ENCODE peak calls at places on chromosomes 6 and 20, in four cellular contexts. X, V, L and S are unnamed samples.

GRCh38 chr6:36998723-36999466 is 6.6 kb upstream of the FGD2 start:
- DNase-seq in L (no peak), V (no peak), X (no peak), S (no peak)

GRCh38 chr6:10850728-10851127 is 12.4 kb upstream of the MAK start:
- DNase-seq in L (no peak), X (no peak), V (no peak), S (no peak)

GRCh38 chr20:50337521-50338466 is 147.2 kb downstream of the CEBPB start:
- DNase-seq in V (no peak), X (no peak), L (no peak), S (no peak)

GRCh38 chr6:150395388-150396009 is 26.7 kb downstream of the IYD start:
- DNase-seq in X (peak; percentile 50), L (no peak), V (peak; percentile 82), S (peak; percentile 17)

GRCh38 chr20:17843246-17844132 is 125.1 kb downstream of the SNX5 start:
- DNase-seq in X (peak; percentile 56), V (no peak), L (peak; percentile 54), S (no peak)

GRCh38 chr6:102114402-102114801 is 720.9 kb downstream of the GRIK2 start:
- DNase-seq in L (no peak), V (peak; percentile 45), X (no peak), S (no peak)

GRCh38 chr6:56891754-56892153 is 63.2 kb upstream of the BEND6 start:
- DNase-seq in X (no peak), L (no peak), V (no peak), S (no peak)

GRCh38 chr6:7261030-7261841 is 51.8 kb downstream of the SSR1 start:
- DNase-seq in L (peak; percentile 85), X (peak; percentile 92), V (peak; percentile 94), S (no peak)

GRCh38 chr6:50270427-50270826 is 220.7 kb upstream of the DEFB112 start:
- DNase-seq in X (no peak), V (no peak), L (no peak), S (no peak)

GRCh38 chr6:106772270-106773142 is 143.1 kb downstream of the QRSL1 start:
- DNase-seq in X (no peak), V (no peak), L (no peak), S (no peak)

GRCh38 chr6:34544776-34545471 is 11.2 kb downstream of the SPDEF start:
- DNase-seq in X (no peak), L (no peak), V (no peak), S (no peak)

GRCh38 chr6:39330476-39330875 is 8.0 kb upstream of the KCNK16 start:
- DNase-seq in V (no peak), X (no peak), L (peak; percentile 48), S (no peak)

GRCh38 chr20:49262444-49262843 is 15.4 kb downstream of the ZNFX1 start:
- DNase-seq in X (no peak), L (no peak), V (no peak), S (no peak)

GRCh38 chr6:165456327-165456726 is 146.9 kb upstream of the C6orf118 start:
- DNase-seq in V (no peak), X (no peak), L (no peak), S (no peak)

GRCh38 chr6:87791982-87792381 is 89.9 kb upstream of the AKIRIN2 start:
- DNase-seq in V (no peak), X (no peak), L (no peak), S (no peak)

GRCh38 chr20:52754366-52754765 is 217.8 kb upstream of the TSHZ2 start:
- DNase-seq in V (no peak), L (no peak), X (no peak), S (no peak)

GRCh38 chr20:59560588-59561227 is 43.6 kb upstream of the PHACTR3 start:
- DNase-seq in L (no peak), X (no peak), V (no peak), S (no peak)

GRCh38 chr6:33761922-33762629 is 15.4 kb upstream of the IP6K3 start:
- DNase-seq in X (peak; percentile 59), L (peak; percentile 87), V (peak; percentile 82), S (peak; percentile 14)

GRCh38 chr6:1630212-1630770 is 20.6 kb downstream of the FOXC1 start:
- DNase-seq in X (no peak), L (no peak), V (no peak), S (no peak)

GRCh38 chr6:135675026-135675425 is 176.5 kb upstream of the PDE7B start:
- DNase-seq in L (no peak), V (no peak), X (no peak), S (no peak)

GRCh38 chr6:147531321-147531720 is 22.8 kb downstream of the SAMD5 start:
- DNase-seq in L (no peak), V (no peak), X (no peak), S (no peak)

GRCh38 chr6:129314575-129314974 is 395.4 kb downstream of the ARHGAP18 start:
- DNase-seq in V (no peak), L (peak; percentile 38), X (no peak), S (no peak)

GRCh38 chr6:33313709-33314514 is at the start of gene TAPBP:
- DNase-seq in X (peak; percentile 63), L (peak; percentile 56), V (peak; percentile 56), S (peak; percentile 85)

GRCh38 chr6:109373762-109374161 is 8.5 kb downstream of the CD164 start:
- DNase-seq in L (no peak), X (no peak), V (no peak), S (no peak)

GRCh38 chr6:139533573-139534471 is 159.4 kb upstream of the CITED2 start:
- DNase-seq in L (no peak), X (peak; percentile 50), V (peak; percentile 17), S (no peak)

GRCh38 chr6:34275128-34275804 is 26.5 kb upstream of the SMIM29 start:
- DNase-seq in X (no peak), L (no peak), V (no peak), S (no peak)

GRCh38 chr6:71123051-71123450 is 165.6 kb upstream of the OGFRL1 start:
- DNase-seq in L (no peak), X (no peak), V (no peak), S (no peak)

GRCh38 chr20:38217791-38218565 is 42.6 kb downstream of the KIAA1755 start:
- DNase-seq in L (peak; percentile 63), X (peak; percentile 39), V (peak; percentile 24), S (no peak)

GRCh38 chr20:53412600-53413187 is 180.9 kb downstream of the ZNF217 start:
- DNase-seq in L (no peak), V (no peak), X (no peak), S (no peak)

GRCh38 chr6:131134220-131134831 is 941 bp upstream of the AKAP7 start:
- DNase-seq in X (no peak), V (no peak), L (no peak), S (no peak)

GRCh38 chr6:32086661-32087573 is 22.2 kb downstream of the TNXB start:
- DNase-seq in X (no peak), L (no peak), V (peak; percentile 10), S (no peak)

GRCh38 chr6:37381579-37381978 is 27.8 kb downstream of the RNF8 start:
- DNase-seq in X (peak; percentile 40), L (no peak), V (peak; percentile 93), S (no peak)

DNA sequence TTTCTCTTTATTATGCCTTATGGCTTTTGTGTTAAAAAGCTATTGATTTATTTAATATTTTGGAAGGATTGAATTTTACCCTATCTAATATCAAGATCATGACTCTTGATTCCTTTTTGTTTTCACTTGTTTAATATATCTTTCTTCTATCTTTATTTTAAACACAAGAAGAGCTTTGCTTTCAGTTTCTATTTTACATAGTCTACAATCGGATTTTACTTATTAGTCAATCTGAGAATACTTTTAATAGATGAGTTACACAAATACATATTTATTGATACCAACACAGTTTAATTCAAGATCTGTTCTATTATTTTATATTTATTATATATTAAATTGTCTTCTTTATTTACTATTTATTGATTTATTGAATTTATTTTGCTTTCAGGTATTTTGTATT is 218.8 kb downstream of the ESR1 start:
- DNase-seq in X (no peak), L (no peak), V (no peak), S (no peak)
- H3K4me3 ChIP-seq in X (no peak overlapping the region), L (peak overlapping the region; percentile 27), V (no peak overlapping the region), S (no peak overlapping the region)

DNA sequence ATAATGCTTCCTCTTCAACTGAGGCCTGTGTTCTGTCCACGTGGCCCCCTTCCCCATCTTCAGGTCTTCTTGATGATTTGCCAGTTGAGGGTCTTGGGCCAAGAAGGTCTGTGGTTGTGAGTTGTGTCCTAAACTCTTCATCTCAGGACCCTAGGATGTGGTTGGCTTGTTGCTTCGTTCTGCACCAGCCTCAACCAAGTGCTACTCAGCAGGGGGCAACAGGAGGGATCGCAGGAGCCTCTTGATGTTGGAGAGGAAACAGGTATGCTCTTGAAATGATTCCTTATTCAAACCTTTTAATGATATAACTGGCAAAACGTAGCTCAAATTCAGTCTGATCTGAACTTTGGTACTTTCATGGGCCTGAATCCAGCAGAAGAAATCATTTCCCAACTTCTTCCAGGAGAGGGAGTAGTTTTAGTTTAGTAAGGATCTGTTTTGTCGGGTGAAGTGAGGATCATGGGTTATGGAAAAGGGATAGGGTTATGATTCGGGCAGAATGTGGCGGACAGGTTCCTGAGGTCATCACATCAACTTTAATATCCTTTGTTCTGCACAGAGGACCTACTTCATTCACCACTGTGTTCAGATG is 30.8 kb downstream of the SIRPB1 start:
- DNase-seq in X (no peak), V (no peak), L (no peak), S (no peak)
- H3K27me3 ChIP-seq in X (no peaks in the 10 kb centered on the region), V (no peaks in the 10 kb centered on the region), L (no peaks in the 10 kb centered on the region), S (no peaks in the 10 kb centered on the region)

DNA sequence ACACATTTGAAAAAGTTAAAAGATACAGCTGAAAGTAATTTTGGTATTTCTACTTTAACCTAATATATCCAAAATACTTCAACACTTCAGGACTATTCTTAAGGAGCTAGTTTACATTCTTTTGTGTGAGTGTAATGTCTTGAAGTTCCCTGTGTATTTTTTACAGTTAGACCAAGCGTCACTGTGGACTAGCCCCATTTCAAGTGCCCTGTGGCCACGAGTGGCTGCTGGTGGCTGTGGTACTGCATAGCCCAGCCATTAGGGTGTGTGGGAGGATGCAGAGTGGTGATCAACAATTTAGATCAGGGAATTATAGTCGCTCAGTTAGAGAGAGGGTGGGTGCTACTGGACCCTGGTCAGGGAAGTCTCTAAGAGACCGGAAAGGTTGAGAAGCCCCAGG is 878 bp upstream of the CST5 start:
- DNase-seq in V (no peak), X (no peak), L (no peak), S (no peak)
- H3K27ac ChIP-seq in V (no peak overlapping the region), X (peak overlapping the region; percentile 48), L (no peak overlapping the region), S (no peak overlapping the region)

GRCh38 chr6:41046084-41046483 is 3.8 kb downstream of the TSPO2 start:
- DNase-seq in L (no peak), X (no peak), V (no peak), S (no peak)

GRCh38 chr6:41042167-41042566 is at the start of gene TSPO2:
- DNase-seq in V (no peak), X (no peak), L (no peak), S (no peak)

GRCh38 chr6:41047745-41048742 is 5.0 kb upstream of the APOBEC2 start:
- DNase-seq in V (no peak), L (no peak), X (no peak), S (no peak)

GRCh38 chr6:41042656-41043055 is 389 bp downstream of the TSPO2 start:
- DNase-seq in X (no peak), L (no peak), V (no peak), S (no peak)

DNA sequence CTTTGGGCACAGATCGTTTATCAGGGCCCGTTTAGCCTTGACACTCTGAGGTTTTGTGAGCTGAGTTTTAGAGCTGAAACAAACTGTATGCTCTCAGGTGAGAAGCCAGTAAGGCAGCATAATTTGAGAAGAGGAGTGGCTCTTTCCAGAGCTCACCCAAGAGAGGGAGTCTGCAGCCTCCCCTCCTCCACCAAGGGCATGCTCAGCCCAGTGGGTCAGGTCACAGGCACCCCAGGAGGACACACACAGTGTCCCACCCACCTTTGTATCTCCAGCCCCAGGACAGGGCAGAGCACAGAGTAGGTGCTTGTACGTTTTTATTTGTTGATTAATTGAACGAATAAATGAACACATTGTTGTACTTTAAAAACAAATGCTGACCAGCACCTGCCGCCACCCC is 3.4 kb downstream of the TSPO2 start:
- DNase-seq in V (no peak), X (no peak), L (no peak), S (no peak)
- H3K4me3 ChIP-seq in V (no peak overlapping the region), X (no peak overlapping the region), L (no peak overlapping the region), S (no peak overlapping the region)